ENCODE peak calls at places on chromosomes 3 and 15, in four cellular contexts. S, V, L and F are unnamed samples.
A peak's percentile ranks its signal among the peaks of the same experiment; 100 is the strongest.

GRCh38 chr15:68466876-68467275 is 34.9 kb upstream of the ITGA11 start:
- DNase-seq in S (no peak), V (no peak), L (no peak), F (no peak)

GRCh38 chr3:169354774-169355501 is 308.6 kb downstream of the MECOM start:
- DNase-seq in S (no peak), V (no peak), L (no peak), F (no peak)

GRCh38 chr3:42349765-42350594 is 60.4 kb downstream of the LYZL4 start:
- DNase-seq in S (no peak), V (no peak), L (no peak), F (no peak)

GRCh38 chr15:33242165-33242564 is 47.7 kb upstream of the FMN1 start:
- DNase-seq in S (no peak), V (no peak), L (no peak), F (peak; percentile 32)

GRCh38 chr3:12758025-12758830 is 831 bp downstream of the TMEM40 start:
- DNase-seq in S (no peak), V (peak; percentile 85), L (peak; percentile 68), F (peak; percentile 73)

GRCh38 chr15:66078929-66079275 is 174.6 kb downstream of the MEGF11 start:
- DNase-seq in S (no peak), V (no peak), L (no peak), F (no peak)

GRCh38 chr3:134675726-134676252 is 25.0 kb upstream of the KY start:
- DNase-seq in S (no peak), V (no peak), L (no peak), F (no peak)

GRCh38 chr3:30477149-30477921 is 129.1 kb upstream of the TGFBR2 start:
- DNase-seq in S (no peak), V (no peak), L (no peak), F (no peak)

GRCh38 chr3:37996785-37997301 is 6.3 kb downstream of the VILL start:
- DNase-seq in S (peak; percentile 81), V (peak; percentile 80), L (peak; percentile 68), F (peak; percentile 84)

GRCh38 chr3:20007960-20008359 is 4.1 kb downstream of the PP2D1 start:
- DNase-seq in S (no peak), V (no peak), L (no peak), F (no peak)

GRCh38 chr15:77296773-77297337 is 123.0 kb downstream of the PEAK1 start:
- DNase-seq in S (no peak), V (no peak), L (no peak), F (no peak)

GRCh38 chr3:97961276-97961623 is 11.0 kb downstream of the RIOX2 start:
- DNase-seq in S (no peak), V (no peak), L (no peak), F (no peak)

GRCh38 chr3:123371859-123372767 is 76.8 kb downstream of the ADCY5 start:
- DNase-seq in S (no peak), V (no peak), L (no peak), F (no peak)

GRCh38 chr15:69060041-69060481 is 45.6 kb downstream of the NOX5 start:
- DNase-seq in S (no peak), V (no peak), L (peak; percentile 68), F (no peak)

GRCh38 chr3:54988302-54989022 is 60.6 kb upstream of the LRTM1 start:
- DNase-seq in S (no peak), V (peak; percentile 67), L (peak; percentile 67), F (peak; percentile 36)